ENCODE peak calls at places on chromosomes 6 and 20, in five cellular contexts. D, Y, Z, J and M are unnamed samples. For H3K4me1, the result is how much of the 10 kb centered on the place peaks cover.

GRCh38 chr6:160103825-160104100 is 17.9 kb upstream of the SLC22A1 start:
- DNase-seq in D (no peak), Y (no peak), Z (no peak), J (no peak), M (no peak)

GRCh38 chr20:20546402-20546801 is 166.0 kb downstream of the RALGAPA2 start:
- DNase-seq in D (no peak), Y (no peak), Z (no peak), J (peak), M (peak)

GRCh38 chr6:111096246-111096645 is 8.9 kb downstream of the SLC16A10 start:
- DNase-seq in D (no peak), Y (peak), Z (no peak), J (no peak), M (peak)

GRCh38 chr20:19275038-19275629 is 62.7 kb downstream of the SLC24A3 start:
- DNase-seq in D (no peak), Y (no peak), Z (no peak), J (no peak), M (no peak)

GRCh38 chr6:157516319-157517026 is 135.5 kb downstream of the ZDHHC14 start:
- DNase-seq in D (no peak), Y (no peak), Z (no peak), J (no peak), M (no peak)

GRCh38 chr6:123965894-123966293 is 162.2 kb downstream of the NKAIN2 start:
- DNase-seq in D (no peak), Y (no peak), Z (peak), J (no peak), M (peak)

GRCh38 chr6:90139272-90139817 is 157.3 kb downstream of the BACH2 start:
- DNase-seq in D (no peak), Y (no peak), Z (no peak), J (no peak), M (no peak)

GRCh38 chr6:111471533-111471932 is 11.5 kb downstream of the REV3L start:
- DNase-seq in D (no peak), Y (no peak), Z (no peak), J (no peak), M (no peak)

GRCh38 chr6:8195040-8195713 is 92.8 kb upstream of the EEF1E1 start:
- DNase-seq in D (no peak), Y (no peak), Z (no peak), J (no peak), M (no peak)

GRCh38 chr20:39909447-39909846 is 779.6 kb downstream of the MAFB start:
- DNase-seq in D (no peak), Y (peak), Z (no peak), J (no peak), M (no peak)

GRCh38 chr6:152954443-152954842 is 28.4 kb downstream of the FBXO5 start:
- DNase-seq in D (no peak), Y (no peak), Z (no peak), J (no peak), M (no peak)

GRCh38 chr6:27503436-27504030 is 30.6 kb upstream of the ZNF184 start:
- DNase-seq in D (no peak), Y (no peak), Z (peak), J (peak), M (peak)

GRCh38 chr6:80214436-80215022 is 108.1 kb downstream of the BCKDHB start:
- DNase-seq in D (peak), Y (no peak), Z (peak), J (no peak), M (no peak)

GRCh38 chr20:815914-816606 is 17.5 kb upstream of the FAM110A start:
- DNase-seq in D (peak), Y (peak), Z (peak), J (no peak), M (no peak)

GRCh38 chr20:49278817-49279676 is 1.2 kb upstream of the ZNFX1 start:
- DNase-seq in D (no peak), Y (peak), Z (no peak), J (peak), M (no peak)

GRCh38 chr20:3754258-3754595 is 13.3 kb downstream of the ADISSP start:
- DNase-seq in D (no peak), Y (no peak), Z (no peak), J (no peak), M (no peak)

GRCh38 chr6:33904050-33904827 is 100.4 kb upstream of the MLN start:
- DNase-seq in D (no peak), Y (peak), Z (no peak), J (no peak), M (no peak)

DNA sequence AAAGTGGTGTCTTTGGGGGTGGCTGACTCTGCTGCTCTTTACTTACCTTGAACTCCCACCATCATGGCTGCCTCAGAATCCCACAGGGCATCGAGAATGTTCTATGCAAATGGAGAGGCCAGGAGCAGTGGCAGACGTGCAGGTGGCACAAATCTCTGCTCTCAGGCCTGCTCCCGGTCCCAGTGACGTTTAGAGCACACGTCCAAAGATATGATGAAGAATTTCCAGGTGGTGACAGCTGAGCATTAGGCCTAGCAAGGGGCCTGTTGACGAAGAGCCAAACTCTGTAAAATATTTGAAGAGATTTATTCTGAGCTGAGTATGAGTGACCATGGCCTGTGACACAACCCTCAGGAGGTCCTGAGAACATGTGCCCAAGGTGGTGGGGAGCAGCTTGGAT is 19.0 kb upstream of the UNC93A start:
- DNase-seq in D (no peak), Y (no peak), Z (no peak), J (no peak), M (no peak)
- H3K4me1 ChIP-seq in D (under half), Y (under half), Z (under half), J (under half), M (under half)

GRCh38 chr6:36139431-36139830 is 9.1 kb downstream of the MAPK13 start:
- DNase-seq in D (no peak), Y (no peak), Z (no peak), J (no peak), M (no peak)
- TF ChIP-seq CTCF in D (no peak), Y (peak), Z (no peak), J (no peak), M (peak)

DNA sequence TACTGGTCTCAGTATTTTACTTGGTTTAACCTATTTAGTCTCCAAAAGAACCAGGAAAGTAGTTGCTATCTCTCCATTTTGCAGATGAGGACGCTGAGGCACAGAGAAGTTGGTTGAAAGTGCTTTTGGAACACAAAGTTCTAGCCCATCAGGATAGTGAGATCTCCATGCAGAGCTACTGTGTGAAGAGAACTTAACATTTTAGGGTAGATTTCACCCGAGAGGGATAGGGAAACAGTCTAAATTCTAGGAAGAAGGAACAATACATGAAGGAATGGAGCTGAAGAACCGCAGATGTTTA is 65.1 kb downstream of the PHACTR2 start:
- DNase-seq in D (no peak), Y (no peak), Z (no peak), J (no peak), M (no peak)
- H3K4me1 ChIP-seq in D (under half), Y (half or more), Z (under half), J (under half), M (under half)

GRCh38 chr20:46087161-46087560 is 2.6 kb downstream of the NCOA5 start:
- DNase-seq in D (no peak), Y (no peak), Z (peak), J (peak), M (no peak)
- TF ChIP-seq CTCF in D (peak), Y (peak), Z (peak), J (peak), M (peak)